ENCODE peak calls at places on chromosome 2, in six cellular contexts. One of them, this sample, is unnamed.

GRCh38 chr2:11498543-11499034 is 32.6 kb upstream of the E2F6 start:
- DNase-seq in Peyer's patch: no peak
- DNase-seq in progenitor cell of endocrine pancreas: no peak
- DNase-seq in HFFc6: no peak
- DNase-seq in right lobe of liver: peak; percentile 98
- DNase-seq in fibroblast of mammary gland: peak; percentile 12
- DNase-seq in this sample: no peak

GRCh38 chr2:37648316-37649011 is 23.0 kb downstream of the CDC42EP3 start:
- DNase-seq in progenitor cell of endocrine pancreas: no peak
- DNase-seq in Peyer's patch: no peak
- DNase-seq in HFFc6: no peak
- DNase-seq in fibroblast of mammary gland: no peak
- DNase-seq in right lobe of liver: peak; percentile 55
- DNase-seq in this sample: peak; percentile 26

GRCh38 chr2:12818416-12819097 is 101.8 kb downstream of the TRIB2 start:
- DNase-seq in right lobe of liver: no peak
- DNase-seq in HFFc6: no peak
- DNase-seq in fibroblast of mammary gland: peak; percentile 87
- DNase-seq in Peyer's patch: no peak
- DNase-seq in progenitor cell of endocrine pancreas: no peak
- DNase-seq in this sample: no peak

GRCh38 chr2:164920430-164920829 is 34.9 kb downstream of the SLC38A11 start:
- DNase-seq in fibroblast of mammary gland: peak; percentile 94
- DNase-seq in Peyer's patch: no peak
- DNase-seq in HFFc6: peak; percentile 93
- DNase-seq in right lobe of liver: no peak
- DNase-seq in progenitor cell of endocrine pancreas: no peak
- DNase-seq in this sample: no peak

GRCh38 chr2:223586261-223586660 is 15.9 kb downstream of the SCG2 start:
- DNase-seq in HFFc6: peak; percentile 56
- DNase-seq in Peyer's patch: no peak
- DNase-seq in fibroblast of mammary gland: peak; percentile 93
- DNase-seq in progenitor cell of endocrine pancreas: no peak
- DNase-seq in right lobe of liver: no peak
- DNase-seq in this sample: no peak

GRCh38 chr2:152320166-152320565 is 14.8 kb upstream of the FMNL2 start:
- DNase-seq in fibroblast of mammary gland: peak; percentile 72
- DNase-seq in Peyer's patch: no peak
- DNase-seq in HFFc6: no peak
- DNase-seq in progenitor cell of endocrine pancreas: no peak
- DNase-seq in right lobe of liver: no peak
- DNase-seq in this sample: no peak

GRCh38 chr2:217001740-217002139 is 141.9 kb upstream of the TNP1 start:
- DNase-seq in right lobe of liver: no peak
- DNase-seq in HFFc6: no peak
- DNase-seq in progenitor cell of endocrine pancreas: no peak
- DNase-seq in Peyer's patch: no peak
- DNase-seq in fibroblast of mammary gland: no peak
- DNase-seq in this sample: no peak

GRCh38 chr2:166117491-166117890 is 10.3 kb downstream of the SCN1A start:
- DNase-seq in Peyer's patch: no peak
- DNase-seq in right lobe of liver: no peak
- DNase-seq in HFFc6: no peak
- DNase-seq in progenitor cell of endocrine pancreas: no peak
- DNase-seq in fibroblast of mammary gland: peak; percentile 69
- DNase-seq in this sample: no peak

GRCh38 chr2:121805767-121806145 is 50.3 kb downstream of the TSN start:
- DNase-seq in fibroblast of mammary gland: no peak
- DNase-seq in HFFc6: no peak
- DNase-seq in progenitor cell of endocrine pancreas: no peak
- DNase-seq in Peyer's patch: no peak
- DNase-seq in right lobe of liver: no peak
- DNase-seq in this sample: no peak

GRCh38 chr2:121815216-121815615 is 59.8 kb downstream of the TSN start:
- DNase-seq in Peyer's patch: no peak
- DNase-seq in HFFc6: no peak
- DNase-seq in fibroblast of mammary gland: no peak
- DNase-seq in progenitor cell of endocrine pancreas: no peak
- DNase-seq in right lobe of liver: no peak
- DNase-seq in this sample: no peak

GRCh38 chr2:121816797-121817196 is 61.3 kb downstream of the TSN start:
- DNase-seq in right lobe of liver: no peak
- DNase-seq in fibroblast of mammary gland: no peak
- DNase-seq in Peyer's patch: no peak
- DNase-seq in HFFc6: no peak
- DNase-seq in progenitor cell of endocrine pancreas: no peak
- DNase-seq in this sample: no peak

GRCh38 chr2:121809607-121810006 is 54.2 kb downstream of the TSN start:
- DNase-seq in progenitor cell of endocrine pancreas: no peak
- DNase-seq in right lobe of liver: peak; percentile 82
- DNase-seq in Peyer's patch: no peak
- DNase-seq in HFFc6: no peak
- DNase-seq in fibroblast of mammary gland: no peak
- DNase-seq in this sample: no peak

GRCh38 chr2:121810959-121811853 is 55.8 kb downstream of the TSN start:
- DNase-seq in Peyer's patch: no peak
- DNase-seq in fibroblast of mammary gland: peak; percentile 68
- DNase-seq in progenitor cell of endocrine pancreas: peak; percentile 22
- DNase-seq in HFFc6: peak; percentile 60
- DNase-seq in right lobe of liver: peak; percentile 56
- DNase-seq in this sample: peak; percentile 65
- TF ChIP-seq CTCF in Peyer's patch: no peak
- TF ChIP-seq CTCF in fibroblast of mammary gland: peak; percentile 64
- TF ChIP-seq CTCF in progenitor cell of endocrine pancreas: peak; percentile 76
- TF ChIP-seq CTCF in HFFc6: peak; percentile 80
- TF ChIP-seq CTCF in right lobe of liver: peak; percentile 58
- TF ChIP-seq CTCF in this sample: peak; percentile 46

GRCh38 chr2:206840999-206841398 is 75.6 kb downstream of the FASTKD2 start:
- DNase-seq in fibroblast of mammary gland: no peak
- DNase-seq in HFFc6: no peak
- DNase-seq in right lobe of liver: no peak
- DNase-seq in Peyer's patch: no peak
- DNase-seq in progenitor cell of endocrine pancreas: no peak
- DNase-seq in this sample: no peak
- TF ChIP-seq CTCF in fibroblast of mammary gland: no peak
- TF ChIP-seq CTCF in HFFc6: no peak
- TF ChIP-seq CTCF in right lobe of liver: peak; percentile 12
- TF ChIP-seq CTCF in Peyer's patch: no peak
- TF ChIP-seq CTCF in progenitor cell of endocrine pancreas: peak; percentile 17
- TF ChIP-seq CTCF in this sample: no peak

DNA sequence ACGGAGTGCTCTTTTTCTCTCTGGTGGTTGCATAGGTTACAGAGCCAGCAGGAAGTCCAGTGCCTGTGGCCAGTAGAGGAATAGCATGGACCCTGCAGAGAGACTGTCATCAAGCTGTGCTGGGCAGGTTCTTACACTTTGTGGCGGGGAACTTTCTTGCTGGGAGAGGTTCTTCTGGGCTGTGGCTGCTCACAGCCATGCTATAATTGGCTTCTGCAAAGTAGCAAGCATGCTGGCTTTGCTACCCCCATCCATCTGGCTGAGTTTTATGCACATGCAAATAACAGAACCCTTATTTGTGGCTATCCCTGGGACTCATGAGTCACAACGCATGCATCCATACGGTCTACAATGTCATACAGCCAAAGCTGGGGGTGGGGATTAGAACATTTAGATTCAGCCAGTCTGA is 68.9 kb downstream of the PLCL1 start:
- DNase-seq in right lobe of liver: no peak
- DNase-seq in Peyer's patch: no peak
- DNase-seq in fibroblast of mammary gland: peak; percentile 81
- DNase-seq in progenitor cell of endocrine pancreas: no peak
- DNase-seq in HFFc6: peak; percentile 63
- DNase-seq in this sample: no peak
- TF ChIP-seq CTCF in right lobe of liver: no peak
- TF ChIP-seq CTCF in Peyer's patch: no peak
- TF ChIP-seq CTCF in fibroblast of mammary gland: peak; percentile 21
- TF ChIP-seq CTCF in progenitor cell of endocrine pancreas: no peak
- TF ChIP-seq CTCF in HFFc6: no peak
- TF ChIP-seq CTCF in this sample: no peak

GRCh38 chr2:42072349-42073118 is 24.7 kb downstream of the PKDCC start:
- DNase-seq in HFFc6: no peak
- DNase-seq in Peyer's patch: peak; percentile 88
- DNase-seq in fibroblast of mammary gland: no peak
- DNase-seq in right lobe of liver: no peak
- DNase-seq in progenitor cell of endocrine pancreas: no peak
- DNase-seq in this sample: no peak

GRCh38 chr2:42073739-42074138 is 25.9 kb downstream of the PKDCC start:
- DNase-seq in progenitor cell of endocrine pancreas: no peak
- DNase-seq in right lobe of liver: no peak
- DNase-seq in Peyer's patch: no peak
- DNase-seq in HFFc6: no peak
- DNase-seq in fibroblast of mammary gland: peak; percentile 48
- DNase-seq in this sample: no peak

GRCh38 chr2:42076357-42076921 is 28.6 kb downstream of the PKDCC start:
- DNase-seq in right lobe of liver: no peak
- DNase-seq in Peyer's patch: no peak
- DNase-seq in HFFc6: no peak
- DNase-seq in fibroblast of mammary gland: no peak
- DNase-seq in progenitor cell of endocrine pancreas: no peak
- DNase-seq in this sample: no peak

GRCh38 chr2:42077343-42077742 is 29.5 kb downstream of the PKDCC start:
- DNase-seq in HFFc6: no peak
- DNase-seq in Peyer's patch: no peak
- DNase-seq in right lobe of liver: no peak
- DNase-seq in fibroblast of mammary gland: no peak
- DNase-seq in progenitor cell of endocrine pancreas: no peak
- DNase-seq in this sample: no peak

DNA sequence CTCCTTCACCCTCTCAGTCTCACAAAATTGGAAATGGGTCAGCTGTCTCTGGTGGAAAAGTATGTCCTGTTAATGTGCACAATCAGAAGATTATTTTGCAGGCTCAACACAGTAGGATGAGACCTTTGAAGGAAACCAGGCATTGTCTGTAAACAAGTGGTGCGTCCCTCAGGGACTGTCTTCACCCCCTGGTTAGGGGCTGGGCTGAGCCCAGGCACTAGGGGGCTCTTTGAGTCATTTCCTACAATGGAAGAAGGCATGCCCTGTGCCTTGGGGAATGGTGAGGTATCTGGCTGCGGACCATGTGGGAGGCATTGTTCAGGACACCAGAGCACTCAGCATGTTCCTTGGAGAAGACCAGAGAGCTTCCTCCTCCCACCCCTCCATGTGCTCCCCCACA is 26.8 kb downstream of the PKDCC start:
- DNase-seq in Peyer's patch: no peak
- DNase-seq in fibroblast of mammary gland: peak; percentile 62
- DNase-seq in right lobe of liver: no peak
- DNase-seq in HFFc6: no peak
- DNase-seq in progenitor cell of endocrine pancreas: no peak
- DNase-seq in this sample: no peak
- TF ChIP-seq CTCF in Peyer's patch: no peak
- TF ChIP-seq CTCF in fibroblast of mammary gland: no peak
- TF ChIP-seq CTCF in right lobe of liver: no peak
- TF ChIP-seq CTCF in HFFc6: no peak
- TF ChIP-seq CTCF in progenitor cell of endocrine pancreas: no peak
- TF ChIP-seq CTCF in this sample: no peak